ENCODE peak calls at places on chromosomes 7 and 10, in four cellular contexts. U is GM12878, I is sigmoid colon, W is stomach. V is an unnamed sample.

GRCh38 chr10:70537398-70538194 is 59.0 kb downstream of the PALD1 start:
- DNase-seq in U (no peak), I (no peak), W (peak; percentile 36), V (no peak)

GRCh38 chr10:103758294-103758681 is 97.1 kb downstream of the SH3PXD2A start:
- DNase-seq in U (no peak), I (no peak), W (no peak), V (no peak)

GRCh38 chr10:131943021-131943814 is 38.5 kb downstream of the BNIP3 start:
- DNase-seq in U (no peak), I (no peak), W (peak; percentile 29), V (no peak)

GRCh38 chr7:55931421-55932151 is 20.1 kb upstream of the MRPS17 start:
- DNase-seq in U (no peak), I (no peak), W (no peak), V (no peak)

GRCh38 chr7:106056513-106057203 is 55.5 kb downstream of the SYPL1 start:
- DNase-seq in U (no peak), I (peak; percentile 90), W (peak; percentile 77), V (peak; percentile 67)

GRCh38 chr7:4171029-4171786 is 510.9 kb upstream of the FOXK1 start:
- DNase-seq in U (no peak), I (no peak), W (no peak), V (no peak)

GRCh38 chr10:93967756-93968155 is 26.0 kb upstream of the PLCE1 start:
- DNase-seq in U (no peak), I (no peak), W (no peak), V (no peak)

GRCh38 chr7:32941181-32941995 is 15.9 kb upstream of the FKBP9 start:
- DNase-seq in U (no peak), I (no peak), W (no peak), V (no peak)

GRCh38 chr10:488933-489215 is 200.6 kb downstream of the DIP2C start:
- DNase-seq in U (no peak), I (no peak), W (peak; percentile 17), V (no peak)

GRCh38 chr7:158315881-158316280 is 271.7 kb downstream of the PTPRN2 start:
- DNase-seq in U (no peak), I (no peak), W (no peak), V (no peak)

GRCh38 chr7:73850781-73851207 is 8.5 kb upstream of the METTL27 start:
- DNase-seq in U (no peak), I (no peak), W (no peak), V (no peak)

GRCh38 chr10:96369890-96370574 is 11.2 kb upstream of the OPALIN start:
- DNase-seq in U (no peak), I (no peak), W (no peak), V (no peak)

GRCh38 chr10:132829403-132829802 is 43.5 kb upstream of the NKX6-2 start:
- DNase-seq in U (no peak), I (no peak), W (no peak), V (no peak)

GRCh38 chr7:111098011-111098925 is 7.3 kb downstream of the LRRN3 start:
- DNase-seq in U (no peak), I (no peak), W (no peak), V (no peak)

GRCh38 chr7:2572101-2572842 is 13.5 kb downstream of the IQCE start:
- DNase-seq in U (no peak), I (no peak), W (peak; percentile 51), V (no peak)

GRCh38 chr7:113404245-113404644 is 285.9 kb upstream of the SMIM30 start:
- DNase-seq in U (no peak), I (no peak), W (no peak), V (no peak)

GRCh38 chr7:52260046-52260665 is 775.3 kb upstream of the POM121L12 start:
- DNase-seq in U (no peak), I (no peak), W (peak; percentile 38), V (no peak)

GRCh38 chr7:158051372-158051760 is 536.3 kb downstream of the PTPRN2 start:
- DNase-seq in U (no peak), I (peak; percentile 25), W (no peak), V (no peak)

GRCh38 chr10:98028168-98028770 is 2.2 kb downstream of the CRTAC1 start:
- DNase-seq in U (no peak), I (no peak), W (peak; percentile 57), V (no peak)

GRCh38 chr7:464712-465461 is 54.8 kb downstream of the PDGFA start:
- DNase-seq in U (no peak), I (peak; percentile 73), W (no peak), V (peak; percentile 40)
- TF ChIP-seq POLR2AphosphoS5 in U (no peak), I (no peak), W (no peak), V (no peak)

GRCh38 chr7:102983602-102984001 is 70.8 kb downstream of the LRRC17 start:
- DNase-seq in U (no peak), I (no peak), W (no peak), V (no peak)
- H3K27me3 ChIP-seq in U (no peaks in the 10 kb centered on the region), I (no peaks in the 10 kb centered on the region), W (no peaks in the 10 kb centered on the region), V (no peaks in the 10 kb centered on the region)

DNA sequence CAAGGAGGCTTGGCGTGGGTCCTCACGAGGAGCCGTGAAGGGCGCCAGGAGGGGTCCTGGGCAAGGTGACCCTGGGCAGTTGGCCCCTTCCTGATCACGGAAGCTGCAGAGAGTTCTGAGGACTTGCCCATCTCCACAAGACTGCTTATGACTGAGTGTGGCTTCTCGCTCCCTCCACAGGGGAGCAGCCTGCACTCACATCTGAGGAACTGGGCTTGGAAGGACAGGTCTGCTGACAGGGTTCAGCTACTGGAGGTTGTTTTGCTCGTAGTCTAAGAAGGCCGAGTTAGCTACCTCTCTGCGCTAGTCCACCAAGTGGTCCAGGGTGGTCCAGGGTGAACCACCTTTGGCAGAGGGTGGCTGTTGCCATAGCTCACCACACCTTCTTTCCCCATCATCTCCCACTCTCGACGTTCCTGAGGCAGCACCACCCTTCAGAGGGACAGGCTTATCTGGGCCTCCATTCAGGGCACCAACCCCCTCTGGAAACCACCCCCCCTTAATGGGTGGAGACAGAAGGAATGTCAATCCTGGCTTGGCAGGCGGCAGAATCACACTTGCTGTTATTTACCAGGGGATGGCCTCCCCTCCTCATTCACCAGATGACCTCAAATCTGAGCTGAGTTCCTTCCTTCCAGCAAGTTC is 38.2 kb downstream of the FAM53B start:
- DNase-seq in U (no peak), I (no peak), W (no peak), V (no peak)
- H3K4me1 ChIP-seq in U (peaks cover 10% of the 10 kb centered on the region), I (peaks cover 93% of the 10 kb centered on the region), W (peaks cover 76% of the 10 kb centered on the region), V (peaks cover 32% of the 10 kb centered on the region)

GRCh38 chr10:122296363-122297120 is 25.4 kb downstream of the BTBD16 start:
- DNase-seq in U (peak; percentile 51), I (no peak), W (no peak), V (no peak)

GRCh38 chr10:122295423-122295947 is 24.4 kb downstream of the BTBD16 start:
- DNase-seq in U (no peak), I (no peak), W (no peak), V (no peak)

GRCh38 chr10:122293156-122293978 is 22.3 kb downstream of the BTBD16 start:
- DNase-seq in U (no peak), I (no peak), W (no peak), V (no peak)

GRCh38 chr10:122294006-122294405 is 22.9 kb downstream of the BTBD16 start:
- DNase-seq in U (no peak), I (no peak), W (no peak), V (no peak)

DNA sequence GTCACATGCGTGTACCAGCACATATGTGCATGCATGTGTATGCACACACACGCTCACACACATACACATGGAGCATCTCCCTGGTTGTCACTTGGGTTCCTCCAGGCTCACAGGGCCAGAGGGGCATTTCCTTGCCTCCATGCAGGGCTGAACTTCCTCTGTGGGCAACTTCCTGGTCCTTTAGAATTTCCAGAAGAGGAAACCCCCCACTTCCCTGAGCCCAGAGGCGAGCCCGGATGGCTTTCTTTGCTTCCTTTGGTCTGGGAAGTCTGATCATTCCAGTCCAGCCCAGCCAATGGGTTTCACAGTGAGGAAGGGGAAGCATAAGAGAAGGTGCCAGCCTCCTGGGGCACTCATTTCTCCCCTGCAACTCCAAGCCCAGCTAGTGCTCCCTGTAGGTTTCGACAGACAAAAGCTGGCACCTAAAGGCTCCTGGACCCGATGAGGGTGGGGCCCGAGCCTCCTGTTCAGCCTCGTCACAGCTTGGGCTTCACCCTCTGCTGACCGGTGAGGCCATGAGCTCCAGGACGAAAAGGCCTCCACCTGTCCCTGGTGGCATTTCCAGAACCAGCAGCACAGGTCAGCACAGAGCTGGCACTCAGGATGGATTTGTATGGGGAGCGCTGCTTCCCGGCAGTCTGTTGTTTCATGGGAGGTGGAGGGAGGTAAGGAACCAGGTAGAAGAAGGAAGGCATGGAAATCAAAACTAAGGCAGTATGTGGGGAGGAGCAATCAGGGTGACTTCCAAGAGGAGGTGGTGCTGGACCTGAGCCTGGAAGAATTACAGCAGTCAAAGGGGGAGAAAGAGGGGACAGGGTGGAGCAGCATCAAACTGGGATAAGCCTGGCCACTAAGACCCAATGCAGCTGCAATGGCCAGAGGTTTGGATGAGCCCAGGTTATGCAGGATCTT is 23.7 kb downstream of the BTBD16 start:
- DNase-seq in U (no peak), I (no peak), W (no peak), V (no peak)
- TF ChIP-seq POLR2AphosphoS5 in U (no peak), I (no peak), W (no peak), V (no peak)